ENCODE peak calls at places on chromosomes 12 and 14, in seven cellular contexts. B is GM23248, D is psoas muscle, N is fibroblast of gingiva, V is left lung, J is ELR, C is iris pigment epithelial cell. I is an unnamed sample.

GRCh38 chr14:99118046-99118721 is 153.8 kb downstream of the BCL11B start:
- DNase-seq in B (no peak), D (no peak), N (no peak), V (no peak), J (no peak), C (no peak), I (no peak)

GRCh38 chr14:34203271-34203722 is 252.4 kb upstream of the EGLN3 start:
- DNase-seq in B (peak), D (no peak), N (peak), V (no peak), J (no peak), C (peak), I (peak)

GRCh38 chr14:33342299-33342974 is 403.8 kb downstream of the NPAS3 start:
- DNase-seq in B (no peak), D (no peak), N (no peak), V (no peak), J (no peak), C (no peak), I (no peak)

GRCh38 chr14:88209273-88209672 is 113.8 kb downstream of the KCNK10 start:
- DNase-seq in B (no peak), D (no peak), N (no peak), V (no peak), J (no peak), C (no peak), I (no peak)

GRCh38 chr14:20757963-20758362 is 10.2 kb upstream of the EDDM3B start:
- DNase-seq in B (no peak), D (no peak), N (no peak), V (no peak), J (no peak), C (no peak), I (no peak)

GRCh38 chr14:69625299-69626131 is 14.1 kb downstream of the SUSD6 start:
- DNase-seq in B (no peak), D (peak), N (no peak), V (peak), J (peak), C (peak), I (no peak)

GRCh38 chr12:3725267-3726115 is 27.4 kb downstream of the CRACR2A start:
- DNase-seq in B (peak), D (no peak), N (peak), V (no peak), J (peak), C (peak), I (no peak)

GRCh38 chr14:60757617-60758016 is 23.1 kb downstream of the MNAT1 start:
- DNase-seq in B (peak), D (no peak), N (peak), V (no peak), J (peak), C (peak), I (no peak)

GRCh38 chr14:70525691-70526090 is 9.1 kb downstream of the ADAM20 start:
- DNase-seq in B (no peak), D (no peak), N (no peak), V (no peak), J (no peak), C (no peak), I (no peak)

GRCh38 chr12:95551305-95551704 is at the start of gene USP44:
- DNase-seq in B (no peak), D (no peak), N (no peak), V (no peak), J (no peak), C (no peak), I (no peak)

GRCh38 chr14:84025258-84026012 is 1504.5 kb upstream of the FLRT2 start:
- DNase-seq in B (no peak), D (no peak), N (no peak), V (no peak), J (no peak), C (no peak), I (no peak)

GRCh38 chr14:94907626-94908261 is 137.8 kb upstream of the GSC start:
- DNase-seq in B (no peak), D (no peak), N (no peak), V (no peak), J (no peak), C (peak), I (no peak)

GRCh38 chr12:19739195-19739776 is 300.0 kb downstream of the AEBP2 start:
- DNase-seq in B (peak), D (no peak), N (peak), V (no peak), J (peak), C (peak), I (peak)

GRCh38 chr12:120356567-120357030 is 12.4 kb downstream of the MSI1 start:
- DNase-seq in B (peak), D (peak), N (peak), V (peak), J (peak), C (peak), I (peak)

GRCh38 chr12:125549836-125550235 is 484.6 kb downstream of the AACS start:
- DNase-seq in B (no peak), D (no peak), N (no peak), V (no peak), J (no peak), C (no peak), I (no peak)

GRCh38 chr12:76586764-76587395 is 27.3 kb upstream of the OSBPL8 start:
- DNase-seq in B (peak), D (no peak), N (peak), V (no peak), J (peak), C (peak), I (peak)

GRCh38 chr12:121958521-121959240 is 40.3 kb downstream of the CFAP251 start:
- DNase-seq in B (peak), D (no peak), N (no peak), V (no peak), J (peak), C (peak), I (no peak)

GRCh38 chr12:828726-829395 is 76.5 kb downstream of the WNK1 start:
- DNase-seq in B (no peak), D (no peak), N (no peak), V (no peak), J (no peak), C (no peak), I (no peak)

GRCh38 chr14:90518941-90519256 is 122.1 kb downstream of the CALM1 start:
- DNase-seq in B (peak), D (no peak), N (no peak), V (no peak), J (peak), C (peak), I (no peak)

GRCh38 chr14:66383271-66383670 is 102.9 kb upstream of the CCDC196 start:
- DNase-seq in B (no peak), D (no peak), N (no peak), V (no peak), J (no peak), C (no peak), I (no peak)

GRCh38 chr12:57031228-57031670 is 14.9 kb upstream of the TAC3 start:
- DNase-seq in B (no peak), D (no peak), N (no peak), V (no peak), J (no peak), C (no peak), I (peak)

GRCh38 chr14:83992857-83993256 is 1537.1 kb upstream of the FLRT2 start:
- DNase-seq in B (no peak), D (no peak), N (peak), V (no peak), J (peak), C (peak), I (no peak)

GRCh38 chr14:64502476-64503183 is 1.0 kb downstream of the ZBTB25 start:
- DNase-seq in B (no peak), D (no peak), N (no peak), V (no peak), J (peak), C (peak), I (peak)